ENCODE peak calls at places on chromosome 14, in nine cellular contexts. P is non-pigmented ciliary epithelial cell; Y is activated CD8-positive, alpha-beta memory T cell treated with anti-CD3 and anti-CD28 coated beads, Interleukin-2, amount 50 U/mL, for 48 hours; O is HFF-Myc; R is esophagus muscularis mucosa; K is cardiac fibroblast; H is GM04504; U is amniotic stem cell; T is stimulated activated CD4-positive, alpha-beta T cell treated with anti-CD3 and anti-CD28 coated beads, Interleukin-12 subunit alpha, Interleukin-12 subunit beta, amount 100 ng/mL, for 24 hours. F is an unnamed sample.

GRCh38 chr14:100283984-100284881 is 22.0 kb downstream of the SLC25A29 start:
- DNase-seq in P (no peak), Y (peak), O (no peak), R (no peak), K (no peak), H (no peak), U (no peak), T (no peak), F (no peak)

GRCh38 chr14:30876692-30877091 is 2.3 kb downstream of the COCH start:
- DNase-seq in P (no peak), Y (no peak), O (no peak), R (no peak), K (no peak), H (no peak), U (no peak), T (no peak), F (no peak)

GRCh38 chr14:97306785-97307246 is 509.6 kb downstream of the VRK1 start:
- DNase-seq in P (no peak), Y (no peak), O (no peak), R (no peak), K (no peak), H (no peak), U (no peak), T (no peak), F (peak)

GRCh38 chr14:35687335-35687939 is 121.7 kb downstream of the RALGAPA1 start:
- DNase-seq in P (peak), Y (no peak), O (peak), R (no peak), K (peak), H (peak), U (peak), T (peak), F (peak)

GRCh38 chr14:100618763-100619320 is 31.6 kb upstream of the BEGAIN start:
- DNase-seq in P (no peak), Y (peak), O (no peak), R (no peak), K (no peak), H (no peak), U (no peak), T (no peak), F (no peak)

GRCh38 chr14:26765768-26766550 is 168.1 kb upstream of the NOVA1 start:
- DNase-seq in P (no peak), Y (no peak), O (no peak), R (no peak), K (peak), H (peak), U (peak), T (no peak), F (peak)

GRCh38 chr14:68269136-68269535 is 449.6 kb downstream of the RAD51B start:
- DNase-seq in P (no peak), Y (no peak), O (no peak), R (no peak), K (no peak), H (no peak), U (no peak), T (no peak), F (no peak)

GRCh38 chr14:45891417-45892080 is 638.5 kb upstream of the MIS18BP1 start:
- DNase-seq in P (no peak), Y (no peak), O (no peak), R (no peak), K (no peak), H (no peak), U (no peak), T (no peak), F (peak)

GRCh38 chr14:104680056-104680805 is 9.2 kb upstream of the INF2 start:
- DNase-seq in P (no peak), Y (no peak), O (no peak), R (no peak), K (peak), H (no peak), U (peak), T (no peak), F (peak)

GRCh38 chr14:35050652-35051051 is 4.6 kb downstream of the FAM177A1 start:
- DNase-seq in P (no peak), Y (no peak), O (peak), R (no peak), K (peak), H (peak), U (no peak), T (no peak), F (peak)